ENCODE peak calls at places on chromosomes 16 and 17, in four cellular contexts. F is upper lobe of right lung, O is fibroblast of villous mesenchyme, Y is NCI-H1048. T is an unnamed sample.

GRCh38 chr16:87411375-87412271 is 19.5 kb downstream of the MAP1LC3B start:
- DNase-seq in F (no peak), Y (no peak), O (no peak), T (no peak)

GRCh38 chr16:14186007-14186953 is 115.2 kb downstream of the MRTFB start:
- DNase-seq in F (no peak), Y (no peak), O (peak; percentile 79), T (peak; percentile 84)

GRCh38 chr16:27759301-27759871 is 209.4 kb downstream of the KATNIP start:
- DNase-seq in Y (no peak), O (peak; percentile 26), F (no peak), T (peak; percentile 64)

GRCh38 chr16:22388101-22388644 is 13.8 kb upstream of the CDR2 start:
- DNase-seq in Y (no peak), O (peak; percentile 14), F (no peak), T (no peak)

GRCh38 chr17:81941484-81942166 is 4.5 kb upstream of the PYCR1 start:
- DNase-seq in F (peak; percentile 64), Y (no peak), O (no peak), T (no peak)

GRCh38 chr16:67551091-67551490 is 11.2 kb upstream of the CTCF start:
- DNase-seq in O (no peak), F (no peak), Y (no peak), T (no peak)

GRCh38 chr16:9665851-9666271 is 516.4 kb downstream of the GRIN2A start:
- DNase-seq in Y (no peak), F (no peak), O (no peak), T (no peak)

GRCh38 chr16:50368410-50369132 is at the start of gene BRD7:
- DNase-seq in Y (no peak), F (peak; percentile 85), O (peak; percentile 60), T (peak; percentile 50)

GRCh38 chr17:36525888-36526287 is 8.8 kb downstream of the MYO19 start:
- DNase-seq in O (no peak), Y (no peak), F (no peak), T (no peak)

GRCh38 chr17:59762022-59762825 is 54.8 kb downstream of the VMP1 start:
- DNase-seq in Y (no peak), O (peak; percentile 73), F (no peak), T (peak; percentile 72)

GRCh38 chr16:85536411-85537330 is 76.5 kb upstream of the GSE1 start:
- DNase-seq in O (no peak), F (no peak), Y (no peak), T (no peak)

GRCh38 chr17:81434079-81434478 is 38.8 kb downstream of the BAHCC1 start:
- DNase-seq in F (no peak), Y (no peak), O (peak; percentile 69), T (no peak)

GRCh38 chr16:81583893-81584705 is 139.5 kb downstream of the CMIP start:
- DNase-seq in F (peak; percentile 78), Y (no peak), O (no peak), T (no peak)

GRCh38 chr16:71288570-71288889 is 672 bp downstream of the CMTR2 start:
- DNase-seq in F (no peak), Y (no peak), O (no peak), T (peak; percentile 8)

GRCh38 chr16:19393226-19394074 is 24.2 kb upstream of the TMC5 start:
- DNase-seq in O (peak; percentile 81), Y (no peak), F (no peak), T (peak; percentile 26)

GRCh38 chr16:65372171-65372570 is 250.3 kb upstream of the CDH11 start:
- DNase-seq in O (no peak), Y (no peak), F (no peak), T (no peak)

GRCh38 chr17:4715071-4715749 is 4.8 kb downstream of the ARRB2 start:
- DNase-seq in O (no peak), Y (no peak), F (no peak), T (no peak)

GRCh38 chr16:88941933-88942909 is 34.8 kb downstream of the CBFA2T3 start:
- DNase-seq in Y (peak; percentile 21), O (no peak), F (no peak), T (peak; percentile 12)

GRCh38 chr17:55500103-55500502 is 11.1 kb downstream of the SMIM36 start:
- DNase-seq in Y (no peak), F (no peak), O (no peak), T (no peak)

GRCh38 chr16:69329369-69330285 is 761 bp downstream of the PDF start:
- DNase-seq in F (peak; percentile 75), Y (no peak), O (no peak), T (peak; percentile 17)

GRCh38 chr17:38685485-38685884 is 10.7 kb upstream of the EPOP start:
- DNase-seq in Y (no peak), O (no peak), F (no peak), T (no peak)

GRCh38 chr16:57304169-57305061 is 19.9 kb upstream of the PLLP start:
- DNase-seq in F (peak; percentile 71), O (peak; percentile 55), Y (no peak), T (peak; percentile 83)

GRCh38 chr16:66274335-66275110 is 92.0 kb upstream of the CDH5 start:
- DNase-seq in F (no peak), O (peak; percentile 49), Y (no peak), T (peak; percentile 71)

GRCh38 chr17:45022655-45023339 is 28.6 kb downstream of the DCAKD start:
- DNase-seq in F (no peak), Y (no peak), O (no peak), T (no peak)

GRCh38 chr16:56690420-56691122 is 8.3 kb downstream of the MT1X start:
- DNase-seq in O (no peak), F (no peak), Y (no peak), T (no peak)

GRCh38 chr17:36742267-36743000 is 141.1 kb downstream of the MRM1 start:
- DNase-seq in Y (no peak), O (no peak), F (no peak), T (no peak)

GRCh38 chr16:309476-309875 is 26.5 kb downstream of the PDIA2 start:
- DNase-seq in O (no peak), F (no peak), Y (no peak), T (no peak)

GRCh38 chr17:953767-954166 is 25.8 kb downstream of the NXN start:
- DNase-seq in Y (no peak), O (no peak), F (no peak), T (no peak)

GRCh38 chr17:73722163-73722562 is 77.9 kb upstream of the SDK2 start:
- DNase-seq in O (no peak), Y (no peak), F (no peak), T (no peak)

GRCh38 chr17:77375526-77375916 is 234.8 kb downstream of the SEC14L1 start:
- DNase-seq in F (no peak), Y (no peak), O (no peak), T (no peak)

GRCh38 chr16:12330977-12331376 is 354.4 kb downstream of the SNX29 start:
- DNase-seq in Y (no peak), O (no peak), F (no peak), T (no peak)